ENCODE peak calls at places on chromosome 15, in nine cellular contexts. Q, N, W, K, G, L, R, D and U are unnamed samples.

GRCh38 chr15:69078638-69079037 is 64.1 kb downstream of the NOX5 start:
- DNase-seq in G (no peak), K (no peak), R (no peak), W (no peak), N (no peak), L (no peak), D (no peak), Q (no peak), U (no peak)

GRCh38 chr15:45084163-45084562 is 29.8 kb downstream of the DUOX2 start:
- DNase-seq in D (no peak), Q (no peak), L (no peak), N (no peak), W (no peak), R (no peak), K (no peak), G (no peak), U (no peak)

GRCh38 chr15:67574981-67575632 is 32.6 kb downstream of the MAP2K5 start:
- DNase-seq in L (no peak), R (no peak), G (no peak), N (peak; percentile 28), Q (no peak), W (no peak), D (no peak), K (no peak), U (no peak)

GRCh38 chr15:74833376-74834107 is 7.1 kb downstream of the CPLX3 start:
- DNase-seq in D (peak; percentile 31), N (no peak), G (no peak), W (no peak), R (no peak), Q (peak; percentile 47), K (no peak), L (no peak), U (no peak)

GRCh38 chr15:55775316-55775715 is 32.4 kb upstream of the PRTG start:
- DNase-seq in G (no peak), W (peak; percentile 6), Q (no peak), N (no peak), D (no peak), K (no peak), L (no peak), R (no peak), U (no peak)

GRCh38 chr15:35713733-35714132 is 167.8 kb upstream of the DPH6 start:
- DNase-seq in W (peak; percentile 63), D (no peak), K (peak; percentile 54), L (no peak), N (peak; percentile 94), G (no peak), Q (no peak), R (no peak), U (peak; percentile 72)

GRCh38 chr15:98856540-98856907 is 151.1 kb downstream of the PGPEP1L start:
- DNase-seq in G (no peak), N (peak; percentile 94), R (no peak), W (peak; percentile 91), Q (no peak), L (no peak), K (peak; percentile 91), D (no peak), U (peak; percentile 75)

GRCh38 chr15:65578904-65579728 is 31.8 kb downstream of the INTS14 start:
- DNase-seq in L (no peak), K (no peak), W (no peak), N (no peak), G (no peak), D (peak; percentile 25), R (no peak), Q (no peak), U (no peak)